ENCODE peak calls at places on chromosomes 1 and 21, in ten cellular contexts. One of them, this sample, is unnamed.

GRCh38 chr1:18413906-18414305 is 66.8 kb upstream of the KLHDC7A start:
- DNase-seq in RWPE1: no peak
- DNase-seq in psoas muscle: no peak
- DNase-seq in WERI-Rb-1: no peak
- DNase-seq in tibial nerve: no peak
- DNase-seq in Panc1: no peak
- DNase-seq in astrocyte: no peak
- DNase-seq in heart left ventricle: no peak
- DNase-seq in mammary epithelial cell: no peak
- DNase-seq in BJ: no peak
- DNase-seq in this sample: no peak

GRCh38 chr1:158126425-158126824 is 54.3 kb upstream of the CD1D start:
- DNase-seq in RWPE1: no peak
- DNase-seq in psoas muscle: no peak
- DNase-seq in WERI-Rb-1: no peak
- DNase-seq in tibial nerve: no peak
- DNase-seq in Panc1: no peak
- DNase-seq in astrocyte: no peak
- DNase-seq in heart left ventricle: no peak
- DNase-seq in mammary epithelial cell: no peak
- DNase-seq in BJ: no peak
- DNase-seq in this sample: no peak

GRCh38 chr1:236009857-236010256 is 55.0 kb downstream of the NID1 start:
- DNase-seq in RWPE1: peak; percentile 66
- DNase-seq in psoas muscle: no peak
- DNase-seq in WERI-Rb-1: no peak
- DNase-seq in tibial nerve: no peak
- DNase-seq in Panc1: no peak
- DNase-seq in astrocyte: peak; percentile 57
- DNase-seq in heart left ventricle: no peak
- DNase-seq in mammary epithelial cell: peak; percentile 81
- DNase-seq in BJ: peak; percentile 93
- DNase-seq in this sample: no peak

GRCh38 chr1:102732927-102733326 is 375.4 kb downstream of the COL11A1 start:
- DNase-seq in RWPE1: peak; percentile 6
- DNase-seq in psoas muscle: no peak
- DNase-seq in WERI-Rb-1: no peak
- DNase-seq in tibial nerve: no peak
- DNase-seq in Panc1: no peak
- DNase-seq in astrocyte: peak; percentile 46
- DNase-seq in heart left ventricle: no peak
- DNase-seq in mammary epithelial cell: peak; percentile 17
- DNase-seq in BJ: no peak
- DNase-seq in this sample: no peak

GRCh38 chr1:229192851-229193250 is 78.1 kb upstream of the RAB4A start:
- DNase-seq in RWPE1: no peak
- DNase-seq in psoas muscle: no peak
- DNase-seq in WERI-Rb-1: no peak
- DNase-seq in tibial nerve: no peak
- DNase-seq in Panc1: no peak
- DNase-seq in astrocyte: no peak
- DNase-seq in heart left ventricle: no peak
- DNase-seq in mammary epithelial cell: no peak
- DNase-seq in BJ: no peak
- DNase-seq in this sample: no peak

GRCh38 chr1:93972341-93972740 is 63.1 kb upstream of the GCLM start:
- DNase-seq in RWPE1: no peak
- DNase-seq in psoas muscle: no peak
- DNase-seq in WERI-Rb-1: no peak
- DNase-seq in tibial nerve: no peak
- DNase-seq in Panc1: no peak
- DNase-seq in astrocyte: no peak
- DNase-seq in heart left ventricle: no peak
- DNase-seq in mammary epithelial cell: no peak
- DNase-seq in BJ: no peak
- DNase-seq in this sample: no peak

GRCh38 chr1:112693821-112694220 is 13.1 kb downstream of the RHOC start:
- DNase-seq in RWPE1: no peak
- DNase-seq in psoas muscle: no peak
- DNase-seq in WERI-Rb-1: no peak
- DNase-seq in tibial nerve: no peak
- DNase-seq in Panc1: no peak
- DNase-seq in astrocyte: no peak
- DNase-seq in heart left ventricle: no peak
- DNase-seq in mammary epithelial cell: no peak
- DNase-seq in BJ: no peak
- DNase-seq in this sample: no peak

GRCh38 chr1:229106526-229107105 is 164.3 kb upstream of the RAB4A start:
- DNase-seq in RWPE1: no peak
- DNase-seq in psoas muscle: no peak
- DNase-seq in WERI-Rb-1: no peak
- DNase-seq in tibial nerve: no peak
- DNase-seq in Panc1: no peak
- DNase-seq in astrocyte: no peak
- DNase-seq in heart left ventricle: no peak
- DNase-seq in mammary epithelial cell: no peak
- DNase-seq in BJ: no peak
- DNase-seq in this sample: no peak

GRCh38 chr1:245434285-245434684 is 279.5 kb downstream of the KIF26B start:
- DNase-seq in RWPE1: no peak
- DNase-seq in psoas muscle: no peak
- DNase-seq in WERI-Rb-1: no peak
- DNase-seq in tibial nerve: no peak
- DNase-seq in Panc1: no peak
- DNase-seq in astrocyte: no peak
- DNase-seq in heart left ventricle: no peak
- DNase-seq in mammary epithelial cell: no peak
- DNase-seq in BJ: no peak
- DNase-seq in this sample: no peak

DNA sequence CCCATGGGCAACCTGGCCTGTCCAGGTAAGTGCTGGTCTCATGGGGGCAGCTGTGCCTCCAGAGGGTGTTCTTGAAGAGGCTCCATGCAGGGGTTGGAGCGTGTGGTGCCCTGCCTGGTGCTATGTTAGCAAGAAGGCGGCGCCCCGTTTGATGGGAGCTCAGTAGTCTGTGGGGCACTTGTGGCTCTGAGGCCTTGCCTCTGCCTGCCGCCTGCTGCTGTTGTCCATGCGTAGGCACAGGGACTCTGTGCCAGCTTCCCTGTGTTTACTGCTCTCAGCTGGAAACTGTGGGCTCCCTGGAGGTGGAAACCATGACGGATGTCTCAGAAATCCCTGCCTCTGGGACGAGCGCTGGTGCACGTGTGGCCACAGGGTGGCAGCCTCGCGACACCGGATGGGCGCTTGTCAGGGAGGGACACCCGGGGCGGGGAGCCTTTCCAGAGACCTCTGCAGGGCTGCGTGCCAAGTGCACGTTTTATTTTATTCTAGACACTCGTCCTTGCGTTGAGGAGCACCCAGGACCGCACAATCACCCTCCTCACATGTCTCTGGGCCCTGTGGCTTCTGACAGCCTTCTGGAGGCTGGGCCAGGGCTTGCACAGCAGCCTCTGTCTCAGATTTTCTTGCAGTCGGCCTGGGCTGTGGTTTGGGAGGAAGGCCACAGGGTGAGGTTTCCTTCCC is 27.1 kb downstream of the SNAP47 start:
- DNase-seq in RWPE1: peak; percentile 97
- DNase-seq in psoas muscle: peak; percentile 92
- DNase-seq in WERI-Rb-1: peak; percentile 72
- DNase-seq in tibial nerve: peak; percentile 81
- DNase-seq in Panc1: no peak
- DNase-seq in astrocyte: peak; percentile 71
- DNase-seq in heart left ventricle: peak; percentile 93
- DNase-seq in mammary epithelial cell: peak; percentile 74
- DNase-seq in BJ: peak; percentile 9
- DNase-seq in this sample: peak; percentile 90
- TF ChIP-seq CTCF in RWPE1: peak; percentile 93
- TF ChIP-seq CTCF in psoas muscle: peak; percentile 89
- TF ChIP-seq CTCF in WERI-Rb-1: peak; percentile 78
- TF ChIP-seq CTCF in tibial nerve: peak; percentile 87
- TF ChIP-seq CTCF in Panc1: peak; percentile 95
- TF ChIP-seq CTCF in astrocyte: peak; percentile 72
- TF ChIP-seq CTCF in heart left ventricle: peak; percentile 83
- TF ChIP-seq CTCF in mammary epithelial cell: peak; percentile 92
- TF ChIP-seq CTCF in BJ: peak; percentile 91
- TF ChIP-seq CTCF in this sample: peak; percentile 90

DNA sequence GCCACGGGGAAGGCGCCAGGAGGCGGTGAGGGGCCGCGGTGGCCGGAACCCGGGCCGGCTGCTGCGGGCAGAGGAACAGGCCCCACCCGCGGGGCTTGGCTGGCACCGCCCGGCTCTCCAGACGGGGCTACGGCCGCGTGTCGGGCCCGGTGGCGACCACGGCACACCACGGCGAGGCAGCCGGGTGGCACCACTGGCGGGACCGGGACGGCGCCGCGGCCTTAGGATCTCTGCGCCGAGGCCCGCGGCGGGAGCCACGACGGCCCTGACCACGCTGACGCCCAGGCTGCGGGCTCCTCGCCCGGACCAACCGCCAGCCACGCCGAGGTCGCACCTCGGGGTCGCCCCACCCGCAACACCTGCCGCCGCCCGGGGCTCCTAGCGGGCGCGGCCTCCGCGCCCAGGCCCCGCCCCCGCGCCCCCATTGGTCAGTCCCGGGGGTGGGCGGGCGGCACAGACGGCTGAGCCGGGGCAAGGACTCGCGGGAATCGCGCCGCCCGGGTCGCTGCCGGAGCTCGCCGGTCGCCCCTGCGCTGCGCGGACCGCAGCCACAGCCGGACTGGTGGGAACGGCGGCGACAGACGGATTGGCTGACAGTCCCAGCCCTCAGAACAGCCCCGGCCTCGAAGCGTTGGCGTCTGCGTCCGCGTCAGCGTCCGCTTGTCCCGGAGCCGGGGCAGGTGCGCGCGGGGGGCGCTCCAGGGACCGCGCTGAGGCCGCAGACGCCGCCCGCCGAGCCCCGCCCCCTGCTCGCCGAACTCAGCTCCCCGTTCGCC is at the start of gene BMP8A:
- DNase-seq in RWPE1: peak; percentile 80
- DNase-seq in psoas muscle: peak; percentile 70
- DNase-seq in WERI-Rb-1: peak; percentile 75
- DNase-seq in tibial nerve: no peak
- DNase-seq in Panc1: no peak
- DNase-seq in astrocyte: no peak
- DNase-seq in heart left ventricle: peak; percentile 80
- DNase-seq in mammary epithelial cell: peak; percentile 51
- DNase-seq in BJ: no peak
- DNase-seq in this sample: peak; percentile 94
- TF ChIP-seq CTCF in RWPE1: no peak
- TF ChIP-seq CTCF in psoas muscle: no peak
- TF ChIP-seq CTCF in WERI-Rb-1: no peak
- TF ChIP-seq CTCF in tibial nerve: no peak
- TF ChIP-seq CTCF in Panc1: no peak
- TF ChIP-seq CTCF in astrocyte: no peak
- TF ChIP-seq CTCF in heart left ventricle: no peak
- TF ChIP-seq CTCF in mammary epithelial cell: no peak
- TF ChIP-seq CTCF in BJ: no peak
- TF ChIP-seq CTCF in this sample: peak; percentile 20

GRCh38 chr1:22658385-22659163 is 5.5 kb downstream of the C1QB start:
- DNase-seq in RWPE1: no peak
- DNase-seq in psoas muscle: no peak
- DNase-seq in WERI-Rb-1: no peak
- DNase-seq in tibial nerve: no peak
- DNase-seq in Panc1: no peak
- DNase-seq in astrocyte: no peak
- DNase-seq in heart left ventricle: peak; percentile 7
- DNase-seq in mammary epithelial cell: no peak
- DNase-seq in BJ: no peak
- DNase-seq in this sample: no peak
- TF ChIP-seq CTCF in RWPE1: no peak
- TF ChIP-seq CTCF in psoas muscle: no peak
- TF ChIP-seq CTCF in WERI-Rb-1: peak; percentile 27
- TF ChIP-seq CTCF in tibial nerve: no peak
- TF ChIP-seq CTCF in Panc1: peak; percentile 52
- TF ChIP-seq CTCF in astrocyte: peak; percentile 9
- TF ChIP-seq CTCF in heart left ventricle: no peak
- TF ChIP-seq CTCF in mammary epithelial cell: peak; percentile 20
- TF ChIP-seq CTCF in BJ: peak; percentile 3
- TF ChIP-seq CTCF in this sample: peak; percentile 21

DNA sequence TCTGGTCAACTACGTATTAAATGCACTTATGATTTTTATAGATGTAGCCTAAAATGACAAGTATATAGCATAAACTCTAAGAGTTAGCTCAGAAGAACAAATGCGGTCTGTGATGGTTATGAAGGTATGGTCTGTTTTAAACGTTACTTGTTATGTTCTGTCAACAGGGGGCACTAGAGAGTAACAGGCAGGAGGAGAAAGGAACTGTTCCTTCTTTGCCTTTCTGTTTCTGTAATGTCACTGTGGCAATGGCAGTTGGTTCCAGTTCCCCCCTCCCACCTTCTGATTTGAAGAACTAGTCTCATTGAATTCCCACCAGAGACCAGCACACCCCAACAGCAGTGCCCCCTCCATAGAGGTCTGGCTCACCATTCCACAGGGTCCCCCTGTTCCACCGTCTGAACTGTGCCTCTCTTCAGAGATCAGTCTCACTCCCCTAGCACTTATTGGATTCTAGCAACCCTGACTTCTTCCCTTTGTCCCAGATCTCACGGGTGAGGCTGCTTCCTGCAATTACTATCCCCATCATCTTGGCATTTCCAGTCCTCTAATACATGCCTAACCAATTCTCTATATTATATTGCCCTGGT is 14.0 kb downstream of the KRTAP24-1 start:
- DNase-seq in RWPE1: no peak
- DNase-seq in psoas muscle: no peak
- DNase-seq in WERI-Rb-1: no peak
- DNase-seq in tibial nerve: no peak
- DNase-seq in Panc1: no peak
- DNase-seq in astrocyte: no peak
- DNase-seq in heart left ventricle: no peak
- DNase-seq in mammary epithelial cell: no peak
- DNase-seq in BJ: no peak
- DNase-seq in this sample: no peak
- TF ChIP-seq CTCF in RWPE1: no peak
- TF ChIP-seq CTCF in psoas muscle: no peak
- TF ChIP-seq CTCF in WERI-Rb-1: peak; percentile 72
- TF ChIP-seq CTCF in tibial nerve: no peak
- TF ChIP-seq CTCF in Panc1: no peak
- TF ChIP-seq CTCF in astrocyte: no peak
- TF ChIP-seq CTCF in heart left ventricle: no peak
- TF ChIP-seq CTCF in mammary epithelial cell: peak; percentile 60
- TF ChIP-seq CTCF in BJ: no peak
- TF ChIP-seq CTCF in this sample: no peak

GRCh38 chr1:196295766-196296165 is 312.5 kb downstream of the KCNT2 start:
- DNase-seq in RWPE1: peak; percentile 11
- DNase-seq in psoas muscle: no peak
- DNase-seq in WERI-Rb-1: no peak
- DNase-seq in tibial nerve: no peak
- DNase-seq in Panc1: no peak
- DNase-seq in astrocyte: peak; percentile 45
- DNase-seq in heart left ventricle: no peak
- DNase-seq in mammary epithelial cell: peak; percentile 1
- DNase-seq in BJ: no peak
- DNase-seq in this sample: no peak
- TF ChIP-seq CTCF in RWPE1: no peak
- TF ChIP-seq CTCF in psoas muscle: no peak
- TF ChIP-seq CTCF in WERI-Rb-1: no peak
- TF ChIP-seq CTCF in tibial nerve: no peak
- TF ChIP-seq CTCF in Panc1: no peak
- TF ChIP-seq CTCF in astrocyte: no peak
- TF ChIP-seq CTCF in heart left ventricle: no peak
- TF ChIP-seq CTCF in mammary epithelial cell: no peak
- TF ChIP-seq CTCF in BJ: no peak
- TF ChIP-seq CTCF in this sample: no peak

This sample was measured in GM13977.